ENCODE peak calls at places on chromosomes 16 and 17, in nine cellular contexts. One of them, this sample, is unnamed.

GRCh38 chr17:72661093-72661944 is 431.2 kb downstream of the SLC39A11 start:
- DNase-seq in lung: no peak
- DNase-seq in fibroblast of the aortic adventitia: no peak
- DNase-seq in aorta: no peak
- DNase-seq in GM23338: no peak
- DNase-seq in CD8-positive, alpha-beta memory T cell: no peak
- DNase-seq in heart left ventricle: no peak
- DNase-seq in GM23248: no peak
- DNase-seq in fibroblast of lung: peak; percentile 51
- DNase-seq in this sample: no peak

GRCh38 chr17:13735444-13735843 is 133.7 kb upstream of the HS3ST3A1 start:
- DNase-seq in GM23338: peak; percentile 61
- DNase-seq in lung: no peak
- DNase-seq in fibroblast of the aortic adventitia: no peak
- DNase-seq in aorta: no peak
- DNase-seq in fibroblast of lung: peak; percentile 26
- DNase-seq in CD8-positive, alpha-beta memory T cell: no peak
- DNase-seq in heart left ventricle: no peak
- DNase-seq in GM23248: peak; percentile 59
- DNase-seq in this sample: no peak

GRCh38 chr16:86353185-86353584 is 157.1 kb upstream of the FOXF1 start:
- DNase-seq in lung: no peak
- DNase-seq in GM23248: peak; percentile 83
- DNase-seq in heart left ventricle: no peak
- DNase-seq in aorta: peak; percentile 22
- DNase-seq in fibroblast of the aortic adventitia: no peak
- DNase-seq in fibroblast of lung: peak; percentile 71
- DNase-seq in GM23338: no peak
- DNase-seq in CD8-positive, alpha-beta memory T cell: no peak
- DNase-seq in this sample: no peak

GRCh38 chr17:77796201-77796860 is 162.2 kb upstream of the TNRC6C start:
- DNase-seq in GM23248: peak; percentile 81
- DNase-seq in aorta: peak; percentile 94
- DNase-seq in lung: no peak
- DNase-seq in fibroblast of lung: peak; percentile 62
- DNase-seq in heart left ventricle: no peak
- DNase-seq in CD8-positive, alpha-beta memory T cell: peak; percentile 5
- DNase-seq in GM23338: no peak
- DNase-seq in fibroblast of the aortic adventitia: peak; percentile 54
- DNase-seq in this sample: peak; percentile 32

GRCh38 chr17:42472709-42473521 is 14.2 kb downstream of the ATP6V0A1 start:
- DNase-seq in fibroblast of lung: peak; percentile 89
- DNase-seq in heart left ventricle: no peak
- DNase-seq in aorta: no peak
- DNase-seq in lung: peak; percentile 39
- DNase-seq in CD8-positive, alpha-beta memory T cell: no peak
- DNase-seq in GM23338: no peak
- DNase-seq in GM23248: peak; percentile 95
- DNase-seq in fibroblast of the aortic adventitia: peak; percentile 75
- DNase-seq in this sample: no peak

GRCh38 chr17:7215652-7216139 is 3.9 kb downstream of the DLG4 start:
- DNase-seq in aorta: no peak
- DNase-seq in heart left ventricle: no peak
- DNase-seq in CD8-positive, alpha-beta memory T cell: peak; percentile 47
- DNase-seq in fibroblast of lung: peak; percentile 44
- DNase-seq in GM23248: peak; percentile 55
- DNase-seq in fibroblast of the aortic adventitia: no peak
- DNase-seq in lung: no peak
- DNase-seq in GM23338: peak; percentile 44
- DNase-seq in this sample: no peak

GRCh38 chr17:21289902-21290571 is 5.5 kb downstream of the MAP2K3 start:
- DNase-seq in fibroblast of the aortic adventitia: peak; percentile 24
- DNase-seq in aorta: no peak
- DNase-seq in heart left ventricle: peak; percentile 88
- DNase-seq in fibroblast of lung: no peak
- DNase-seq in CD8-positive, alpha-beta memory T cell: no peak
- DNase-seq in lung: no peak
- DNase-seq in GM23338: no peak
- DNase-seq in GM23248: peak; percentile 52
- DNase-seq in this sample: no peak

GRCh38 chr17:61574542-61575351 is 16.3 kb downstream of the NACA2 start:
- DNase-seq in GM23338: peak; percentile 65
- DNase-seq in heart left ventricle: no peak
- DNase-seq in CD8-positive, alpha-beta memory T cell: no peak
- DNase-seq in lung: no peak
- DNase-seq in aorta: no peak
- DNase-seq in fibroblast of the aortic adventitia: peak; percentile 65
- DNase-seq in fibroblast of lung: peak; percentile 41
- DNase-seq in GM23248: peak; percentile 66
- DNase-seq in this sample: no peak

GRCh38 chr17:6683081-6683684 is 30.0 kb downstream of the SLC13A5 start:
- DNase-seq in heart left ventricle: no peak
- DNase-seq in fibroblast of lung: no peak
- DNase-seq in CD8-positive, alpha-beta memory T cell: no peak
- DNase-seq in aorta: no peak
- DNase-seq in lung: no peak
- DNase-seq in GM23248: no peak
- DNase-seq in GM23338: no peak
- DNase-seq in fibroblast of the aortic adventitia: no peak
- DNase-seq in this sample: no peak

GRCh38 chr17:82566129-82566995 is 46.8 kb downstream of the FOXK2 start:
- DNase-seq in lung: no peak
- DNase-seq in GM23248: no peak
- DNase-seq in fibroblast of lung: no peak
- DNase-seq in aorta: no peak
- DNase-seq in GM23338: no peak
- DNase-seq in CD8-positive, alpha-beta memory T cell: no peak
- DNase-seq in fibroblast of the aortic adventitia: no peak
- DNase-seq in heart left ventricle: no peak
- DNase-seq in this sample: no peak

GRCh38 chr17:10117581-10118001 is 80.8 kb downstream of the GAS7 start:
- DNase-seq in lung: no peak
- DNase-seq in fibroblast of lung: no peak
- DNase-seq in GM23338: peak; percentile 29
- DNase-seq in aorta: no peak
- DNase-seq in CD8-positive, alpha-beta memory T cell: no peak
- DNase-seq in GM23248: no peak
- DNase-seq in heart left ventricle: no peak
- DNase-seq in fibroblast of the aortic adventitia: no peak
- DNase-seq in this sample: no peak

GRCh38 chr17:29760279-29760721 is 137.6 kb upstream of the CORO6 start:
- DNase-seq in heart left ventricle: no peak
- DNase-seq in fibroblast of the aortic adventitia: peak; percentile 64
- DNase-seq in GM23248: peak; percentile 57
- DNase-seq in lung: no peak
- DNase-seq in fibroblast of lung: peak; percentile 68
- DNase-seq in CD8-positive, alpha-beta memory T cell: peak; percentile 68
- DNase-seq in aorta: no peak
- DNase-seq in GM23338: peak; percentile 23
- DNase-seq in this sample: no peak

GRCh38 chr17:53012364-53012763 is 810.4 kb upstream of the KIF2B start:
- DNase-seq in lung: no peak
- DNase-seq in GM23338: peak; percentile 6
- DNase-seq in fibroblast of lung: no peak
- DNase-seq in GM23248: no peak
- DNase-seq in heart left ventricle: no peak
- DNase-seq in aorta: no peak
- DNase-seq in CD8-positive, alpha-beta memory T cell: no peak
- DNase-seq in fibroblast of the aortic adventitia: no peak
- DNase-seq in this sample: no peak

GRCh38 chr17:80501739-80502577 is 25.6 kb upstream of the NPTX1 start:
- DNase-seq in CD8-positive, alpha-beta memory T cell: no peak
- DNase-seq in aorta: no peak
- DNase-seq in fibroblast of the aortic adventitia: peak; percentile 66
- DNase-seq in heart left ventricle: no peak
- DNase-seq in GM23338: no peak
- DNase-seq in GM23248: peak; percentile 51
- DNase-seq in fibroblast of lung: peak; percentile 93
- DNase-seq in lung: no peak
- DNase-seq in this sample: peak; percentile 57

GRCh38 chr17:19409509-19409908 is 1.5 kb upstream of the RNF112 start:
- DNase-seq in fibroblast of the aortic adventitia: peak; percentile 48
- DNase-seq in lung: no peak
- DNase-seq in aorta: no peak
- DNase-seq in GM23338: no peak
- DNase-seq in GM23248: peak; percentile 97
- DNase-seq in CD8-positive, alpha-beta memory T cell: no peak
- DNase-seq in fibroblast of lung: peak; percentile 90
- DNase-seq in heart left ventricle: no peak
- DNase-seq in this sample: no peak

GRCh38 chr16:27701381-27701780 is 151.4 kb downstream of the KATNIP start:
- DNase-seq in GM23338: no peak
- DNase-seq in GM23248: no peak
- DNase-seq in CD8-positive, alpha-beta memory T cell: no peak
- DNase-seq in heart left ventricle: no peak
- DNase-seq in aorta: peak; percentile 35
- DNase-seq in fibroblast of lung: no peak
- DNase-seq in lung: no peak
- DNase-seq in fibroblast of the aortic adventitia: no peak
- DNase-seq in this sample: no peak

GRCh38 chr16:53089434-53090270 is 34.9 kb downstream of the CHD9 start:
- DNase-seq in GM23248: peak; percentile 49
- DNase-seq in CD8-positive, alpha-beta memory T cell: no peak
- DNase-seq in GM23338: peak; percentile 59
- DNase-seq in fibroblast of the aortic adventitia: peak; percentile 75
- DNase-seq in fibroblast of lung: peak; percentile 57
- DNase-seq in lung: no peak
- DNase-seq in aorta: no peak
- DNase-seq in heart left ventricle: no peak
- DNase-seq in this sample: peak; percentile 78

GRCh38 chr16:79707867-79708266 is 107.3 kb upstream of the MAF start:
- DNase-seq in fibroblast of the aortic adventitia: peak; percentile 35
- DNase-seq in lung: peak; percentile 45
- DNase-seq in fibroblast of lung: peak; percentile 11
- DNase-seq in GM23248: peak; percentile 9
- DNase-seq in aorta: peak; percentile 94
- DNase-seq in CD8-positive, alpha-beta memory T cell: no peak
- DNase-seq in GM23338: no peak
- DNase-seq in heart left ventricle: peak; percentile 74
- DNase-seq in this sample: no peak

DNA sequence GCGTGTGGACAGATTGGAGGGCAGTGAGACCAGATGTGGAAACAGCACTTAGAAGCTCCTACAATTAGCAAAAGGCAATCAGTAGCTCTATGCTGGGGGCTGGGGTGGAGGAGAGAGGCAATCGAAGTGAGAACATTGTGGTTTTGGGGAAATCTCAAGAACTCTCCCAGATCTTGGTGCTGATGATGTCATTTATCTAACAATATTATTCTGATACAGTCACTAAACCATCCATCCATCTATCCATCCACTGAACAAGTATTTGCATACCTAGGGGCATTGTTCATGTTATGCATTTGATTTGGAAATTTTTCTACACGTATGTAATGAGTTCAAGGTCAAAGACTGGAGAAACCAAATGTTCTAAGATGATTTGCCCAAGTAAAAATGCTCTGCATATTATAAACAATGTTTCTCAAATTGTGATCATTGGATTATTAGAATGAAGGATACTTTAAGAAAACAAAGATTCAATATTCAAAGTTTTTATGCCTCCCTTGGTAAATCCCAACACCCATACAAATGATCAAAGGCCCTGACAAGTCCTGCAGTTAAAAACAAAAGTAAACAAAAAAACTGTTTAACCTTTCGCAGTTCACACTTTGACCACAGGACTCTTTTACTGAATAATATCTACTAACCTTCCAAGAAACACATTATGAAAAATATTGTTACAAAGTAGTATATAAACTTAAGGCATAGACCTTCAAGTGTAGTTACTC is 365.7 kb upstream of the ZFHX3 start:
- DNase-seq in aorta: no peak
- DNase-seq in CD8-positive, alpha-beta memory T cell: no peak
- DNase-seq in fibroblast of lung: no peak
- DNase-seq in lung: no peak
- DNase-seq in GM23248: no peak
- DNase-seq in GM23338: no peak
- DNase-seq in heart left ventricle: no peak
- DNase-seq in fibroblast of the aortic adventitia: no peak
- DNase-seq in this sample: no peak
- H3K4me3 ChIP-seq in aorta: no peak overlapping the region
- H3K4me3 ChIP-seq in CD8-positive, alpha-beta memory T cell: no peak overlapping the region
- H3K4me3 ChIP-seq in fibroblast of lung: no peak overlapping the region
- H3K4me3 ChIP-seq in lung: no peak overlapping the region
- H3K4me3 ChIP-seq in GM23248: no peak overlapping the region
- H3K4me3 ChIP-seq in GM23338: no peak overlapping the region
- H3K4me3 ChIP-seq in heart left ventricle: no peak overlapping the region
- H3K4me3 ChIP-seq in fibroblast of the aortic adventitia: no peak overlapping the region
- H3K4me3 ChIP-seq in this sample: no peak overlapping the region

GRCh38 chr16:4053663-4054479 is 62.4 kb downstream of the ADCY9 start:
- DNase-seq in GM23338: no peak
- DNase-seq in CD8-positive, alpha-beta memory T cell: no peak
- DNase-seq in fibroblast of the aortic adventitia: peak; percentile 81
- DNase-seq in fibroblast of lung: peak; percentile 80
- DNase-seq in heart left ventricle: peak; percentile 76
- DNase-seq in aorta: peak; percentile 91
- DNase-seq in lung: peak; percentile 76
- DNase-seq in GM23248: peak; percentile 93
- DNase-seq in this sample: peak; percentile 69
- H3K4me3 ChIP-seq in GM23338: no peak overlapping the region
- H3K4me3 ChIP-seq in CD8-positive, alpha-beta memory T cell: no peak overlapping the region
- H3K4me3 ChIP-seq in fibroblast of the aortic adventitia: no peak overlapping the region
- H3K4me3 ChIP-seq in fibroblast of lung: peak overlapping the region; percentile 39
- H3K4me3 ChIP-seq in heart left ventricle: peak overlapping the region; percentile 15
- H3K4me3 ChIP-seq in aorta: peak overlapping the region; percentile 2
- H3K4me3 ChIP-seq in lung: no peak overlapping the region
- H3K4me3 ChIP-seq in GM23248: peak overlapping the region; percentile 64
- H3K4me3 ChIP-seq in this sample: peak overlapping the region; percentile 33

DNA sequence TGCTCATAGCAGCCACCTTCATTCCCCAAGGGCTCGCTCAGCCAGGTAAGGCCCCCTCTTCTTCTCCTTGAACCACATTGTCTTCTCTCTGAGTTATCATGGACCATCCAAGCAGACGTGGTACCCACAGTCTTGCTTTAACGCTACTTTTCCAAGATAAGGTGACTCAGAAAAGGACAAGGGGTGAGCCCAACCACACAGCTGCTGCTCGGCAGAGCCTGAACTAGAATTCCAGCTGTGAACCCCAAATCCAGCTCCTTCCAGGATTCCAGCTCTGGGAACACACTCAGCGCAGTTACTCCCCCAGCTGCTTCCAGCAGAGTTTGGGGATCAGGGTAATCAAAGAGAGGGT is 272 bp downstream of the CCL2 start:
- DNase-seq in aorta: no peak
- DNase-seq in fibroblast of lung: peak; percentile 68
- DNase-seq in fibroblast of the aortic adventitia: no peak
- DNase-seq in heart left ventricle: no peak
- DNase-seq in GM23248: peak; percentile 67
- DNase-seq in GM23338: no peak
- DNase-seq in CD8-positive, alpha-beta memory T cell: no peak
- DNase-seq in lung: no peak
- DNase-seq in this sample: no peak
- H3K4me3 ChIP-seq in aorta: peak overlapping the region; percentile 32
- H3K4me3 ChIP-seq in fibroblast of lung: peak overlapping the region; percentile 66
- H3K4me3 ChIP-seq in fibroblast of the aortic adventitia: peak overlapping the region; percentile 79
- H3K4me3 ChIP-seq in heart left ventricle: peak overlapping the region; percentile 56
- H3K4me3 ChIP-seq in GM23248: peak overlapping the region; percentile 78
- H3K4me3 ChIP-seq in GM23338: peak overlapping the region; percentile 46
- H3K4me3 ChIP-seq in CD8-positive, alpha-beta memory T cell: no peak overlapping the region
- H3K4me3 ChIP-seq in lung: peak overlapping the region; percentile 37
- H3K4me3 ChIP-seq in this sample: peak overlapping the region; percentile 39

DNA sequence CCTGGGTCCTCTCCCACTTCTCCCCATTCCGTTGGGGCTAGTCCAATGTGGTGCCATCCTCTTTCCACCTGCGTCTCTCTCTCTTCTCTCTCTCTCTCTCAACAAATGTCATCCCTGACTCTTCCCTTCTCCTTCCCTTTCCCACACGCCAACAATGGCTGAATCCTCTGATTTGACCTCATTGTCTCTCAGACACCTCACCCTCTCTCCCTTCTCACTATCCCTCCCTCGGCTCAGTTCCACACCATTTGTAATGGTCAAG is 628 bp upstream of the ZNF18 start:
- DNase-seq in fibroblast of the aortic adventitia: no peak
- DNase-seq in CD8-positive, alpha-beta memory T cell: no peak
- DNase-seq in fibroblast of lung: no peak
- DNase-seq in GM23338: no peak
- DNase-seq in heart left ventricle: no peak
- DNase-seq in GM23248: no peak
- DNase-seq in lung: no peak
- DNase-seq in aorta: no peak
- DNase-seq in this sample: no peak
- H3K4me3 ChIP-seq in fibroblast of the aortic adventitia: peak overlapping the region; percentile 73
- H3K4me3 ChIP-seq in CD8-positive, alpha-beta memory T cell: peak overlapping the region; percentile 75
- H3K4me3 ChIP-seq in fibroblast of lung: peak overlapping the region; percentile 96
- H3K4me3 ChIP-seq in GM23338: peak overlapping the region; percentile 65
- H3K4me3 ChIP-seq in heart left ventricle: peak overlapping the region; percentile 93
- H3K4me3 ChIP-seq in GM23248: peak overlapping the region; percentile 97
- H3K4me3 ChIP-seq in lung: peak overlapping the region; percentile 34
- H3K4me3 ChIP-seq in aorta: peak overlapping the region; percentile 30
- H3K4me3 ChIP-seq in this sample: peak overlapping the region; percentile 89